ENCODE peak calls at places on chromosomes 5 and 9, in six cellular contexts. R is astrocyte of the spinal cord, C is endothelial cell, L is glutamatergic neuron, Y is AG04449, B is nephron progenitor cell. G is an unnamed sample.

GRCh38 chr5:143968071-143968878 is 156.3 kb downstream of the HMHB1 start:
- DNase-seq in L (no peak), Y (no peak), R (peak), C (no peak), B (peak), G (peak)

GRCh38 chr9:125911861-125912260 is 164.7 kb downstream of the PBX3 start:
- DNase-seq in Y (no peak), L (no peak), R (peak), C (no peak), B (no peak), G (no peak)

GRCh38 chr5:43145071-43145470 is 24.4 kb downstream of the ZNF131 start:
- DNase-seq in R (no peak), Y (no peak), C (no peak), B (no peak), L (no peak), G (no peak)

GRCh38 chr5:75656311-75657003 is 45.2 kb downstream of the ANKDD1B start:
- DNase-seq in Y (peak), L (no peak), B (peak), C (no peak), R (peak), G (no peak)

GRCh38 chr9:74373348-74373747 is 123.8 kb upstream of the RORB start:
- DNase-seq in R (no peak), Y (no peak), B (no peak), C (no peak), L (no peak), G (no peak)

GRCh38 chr5:79146352-79146751 is 34.7 kb downstream of the BHMT start:
- DNase-seq in C (no peak), R (no peak), L (no peak), Y (peak), B (no peak), G (no peak)

GRCh38 chr5:134511796-134512660 is 13.4 kb upstream of the JADE2 start:
- DNase-seq in L (peak), Y (no peak), B (peak), C (no peak), R (no peak), G (no peak)

GRCh38 chr5:141934099-141934844 is 10.6 kb downstream of the DELE1 start:
- DNase-seq in L (no peak), Y (no peak), B (no peak), R (no peak), C (no peak), G (no peak)

GRCh38 chr5:133947431-133947841 is 21.0 kb downstream of the C5orf15 start:
- DNase-seq in B (no peak), L (no peak), R (peak), C (no peak), Y (no peak), G (no peak)

GRCh38 chr9:115939065-115939765 is 214.4 kb upstream of the PAPPA start:
- DNase-seq in B (no peak), L (no peak), C (no peak), R (peak), Y (no peak), G (no peak)

GRCh38 chr9:134566936-134567335 is 74.7 kb upstream of the COL5A1 start:
- DNase-seq in B (no peak), Y (no peak), R (no peak), L (no peak), C (no peak), G (no peak)

GRCh38 chr9:4739587-4740372 is 1.2 kb downstream of the AK3 start:
- DNase-seq in B (no peak), C (no peak), Y (no peak), L (no peak), R (no peak), G (no peak)

G was measured in NT2/D1.